ENCODE peak calls at places on chromosomes 11 and 22, in nine cellular contexts. One of them, this sample, is unnamed.

GRCh38 chr11:11607772-11608171 is 14.0 kb downstream of the GALNT18 start:
- DNase-seq in activated naive CD4-positive, alpha-beta T cell treated with anti-CD3 and anti-CD28 coated beads, Interleukin-2, amount 10 ng/mL, durations not matched to agents 7 days and 5 days: no peak
- DNase-seq in fibroblast of lung: peak; percentile 25
- DNase-seq in psoas muscle: no peak
- DNase-seq in Right ventricle myocardium superior: no peak
- DNase-seq in kidney glomerular epithelial cell: peak; percentile 48
- DNase-seq in OCI-LY7: no peak
- DNase-seq in IMR-90: no peak
- DNase-seq in EH: no peak
- DNase-seq in this sample: no peak

GRCh38 chr11:36240746-36241295 is 48.4 kb downstream of the COMMD9 start:
- DNase-seq in activated naive CD4-positive, alpha-beta T cell treated with anti-CD3 and anti-CD28 coated beads, Interleukin-2, amount 10 ng/mL, durations not matched to agents 7 days and 5 days: no peak
- DNase-seq in fibroblast of lung: no peak
- DNase-seq in psoas muscle: no peak
- DNase-seq in Right ventricle myocardium superior: no peak
- DNase-seq in kidney glomerular epithelial cell: no peak
- DNase-seq in OCI-LY7: no peak
- DNase-seq in IMR-90: no peak
- DNase-seq in EH: no peak
- DNase-seq in this sample: no peak

GRCh38 chr22:30185129-30185528 is 61.4 kb downstream of the LIF start:
- DNase-seq in activated naive CD4-positive, alpha-beta T cell treated with anti-CD3 and anti-CD28 coated beads, Interleukin-2, amount 10 ng/mL, durations not matched to agents 7 days and 5 days: peak; percentile 35
- DNase-seq in fibroblast of lung: no peak
- DNase-seq in psoas muscle: no peak
- DNase-seq in Right ventricle myocardium superior: no peak
- DNase-seq in kidney glomerular epithelial cell: no peak
- DNase-seq in OCI-LY7: no peak
- DNase-seq in IMR-90: peak; percentile 71
- DNase-seq in EH: no peak
- DNase-seq in this sample: no peak

GRCh38 chr11:110317516-110317932 is 21.1 kb upstream of the RDX start:
- DNase-seq in activated naive CD4-positive, alpha-beta T cell treated with anti-CD3 and anti-CD28 coated beads, Interleukin-2, amount 10 ng/mL, durations not matched to agents 7 days and 5 days: no peak
- DNase-seq in fibroblast of lung: peak; percentile 70
- DNase-seq in psoas muscle: no peak
- DNase-seq in Right ventricle myocardium superior: no peak
- DNase-seq in kidney glomerular epithelial cell: peak; percentile 13
- DNase-seq in OCI-LY7: no peak
- DNase-seq in IMR-90: peak; percentile 49
- DNase-seq in EH: peak; percentile 31
- DNase-seq in this sample: no peak

GRCh38 chr22:49963647-49964026 is 3.1 kb downstream of the PIM3 start:
- DNase-seq in activated naive CD4-positive, alpha-beta T cell treated with anti-CD3 and anti-CD28 coated beads, Interleukin-2, amount 10 ng/mL, durations not matched to agents 7 days and 5 days: peak; percentile 20
- DNase-seq in fibroblast of lung: no peak
- DNase-seq in psoas muscle: no peak
- DNase-seq in Right ventricle myocardium superior: peak; percentile 45
- DNase-seq in kidney glomerular epithelial cell: no peak
- DNase-seq in OCI-LY7: no peak
- DNase-seq in IMR-90: no peak
- DNase-seq in EH: no peak
- DNase-seq in this sample: no peak

GRCh38 chr22:22178566-22178965 is 66.0 kb upstream of the VPREB1 start:
- DNase-seq in activated naive CD4-positive, alpha-beta T cell treated with anti-CD3 and anti-CD28 coated beads, Interleukin-2, amount 10 ng/mL, durations not matched to agents 7 days and 5 days: no peak
- DNase-seq in fibroblast of lung: no peak
- DNase-seq in psoas muscle: no peak
- DNase-seq in Right ventricle myocardium superior: no peak
- DNase-seq in kidney glomerular epithelial cell: no peak
- DNase-seq in OCI-LY7: peak; percentile 44
- DNase-seq in IMR-90: no peak
- DNase-seq in EH: no peak
- DNase-seq in this sample: no peak

GRCh38 chr22:38788417-38788816 is 5.5 kb downstream of the DNAL4 start:
- DNase-seq in activated naive CD4-positive, alpha-beta T cell treated with anti-CD3 and anti-CD28 coated beads, Interleukin-2, amount 10 ng/mL, durations not matched to agents 7 days and 5 days: no peak
- DNase-seq in fibroblast of lung: peak; percentile 97
- DNase-seq in psoas muscle: no peak
- DNase-seq in Right ventricle myocardium superior: peak; percentile 61
- DNase-seq in kidney glomerular epithelial cell: no peak
- DNase-seq in OCI-LY7: no peak
- DNase-seq in IMR-90: peak; percentile 96
- DNase-seq in EH: peak; percentile 96
- DNase-seq in this sample: no peak

GRCh38 chr11:67646535-67647336 is 3.8 kb downstream of the ACY3 start:
- DNase-seq in activated naive CD4-positive, alpha-beta T cell treated with anti-CD3 and anti-CD28 coated beads, Interleukin-2, amount 10 ng/mL, durations not matched to agents 7 days and 5 days: peak; percentile 68
- DNase-seq in fibroblast of lung: no peak
- DNase-seq in psoas muscle: no peak
- DNase-seq in Right ventricle myocardium superior: no peak
- DNase-seq in kidney glomerular epithelial cell: no peak
- DNase-seq in OCI-LY7: peak; percentile 94
- DNase-seq in IMR-90: no peak
- DNase-seq in EH: no peak
- DNase-seq in this sample: peak; percentile 71

GRCh38 chr11:64186205-64187165 is 514 bp downstream of the STIP1 start:
- DNase-seq in activated naive CD4-positive, alpha-beta T cell treated with anti-CD3 and anti-CD28 coated beads, Interleukin-2, amount 10 ng/mL, durations not matched to agents 7 days and 5 days: peak; percentile 64
- DNase-seq in fibroblast of lung: peak; percentile 11
- DNase-seq in psoas muscle: no peak
- DNase-seq in Right ventricle myocardium superior: no peak
- DNase-seq in kidney glomerular epithelial cell: no peak
- DNase-seq in OCI-LY7: peak; percentile 40
- DNase-seq in IMR-90: peak; percentile 2
- DNase-seq in EH: peak; percentile 31
- DNase-seq in this sample: peak; percentile 61

GRCh38 chr11:83125577-83125976 is 31.4 kb upstream of the PCF11 start:
- DNase-seq in activated naive CD4-positive, alpha-beta T cell treated with anti-CD3 and anti-CD28 coated beads, Interleukin-2, amount 10 ng/mL, durations not matched to agents 7 days and 5 days: no peak
- DNase-seq in fibroblast of lung: no peak
- DNase-seq in psoas muscle: no peak
- DNase-seq in Right ventricle myocardium superior: no peak
- DNase-seq in kidney glomerular epithelial cell: no peak
- DNase-seq in OCI-LY7: no peak
- DNase-seq in IMR-90: no peak
- DNase-seq in EH: no peak
- DNase-seq in this sample: no peak

GRCh38 chr11:24949406-24949805 is 452.6 kb downstream of the LUZP2 start:
- DNase-seq in activated naive CD4-positive, alpha-beta T cell treated with anti-CD3 and anti-CD28 coated beads, Interleukin-2, amount 10 ng/mL, durations not matched to agents 7 days and 5 days: no peak
- DNase-seq in fibroblast of lung: no peak
- DNase-seq in psoas muscle: no peak
- DNase-seq in Right ventricle myocardium superior: no peak
- DNase-seq in kidney glomerular epithelial cell: no peak
- DNase-seq in OCI-LY7: no peak
- DNase-seq in IMR-90: no peak
- DNase-seq in EH: no peak
- DNase-seq in this sample: no peak

GRCh38 chr22:47695176-47695575 is 932.7 kb downstream of the TBC1D22A start:
- DNase-seq in activated naive CD4-positive, alpha-beta T cell treated with anti-CD3 and anti-CD28 coated beads, Interleukin-2, amount 10 ng/mL, durations not matched to agents 7 days and 5 days: no peak
- DNase-seq in fibroblast of lung: no peak
- DNase-seq in psoas muscle: no peak
- DNase-seq in Right ventricle myocardium superior: no peak
- DNase-seq in kidney glomerular epithelial cell: no peak
- DNase-seq in OCI-LY7: no peak
- DNase-seq in IMR-90: no peak
- DNase-seq in EH: no peak
- DNase-seq in this sample: peak; percentile 17

This sample was measured in NK-92 treated with Interleukin-12 subunit alpha and Interleukin-12 subunit beta, amount 100 ng/mL, for 24 hours.